ENCODE peak calls at places on chromosome 20, in eight cellular contexts. K is heart left ventricle; Q is CD8-positive, alpha-beta T cell; I is pancreas; O is heart right ventricle; T is lung; G is upper lobe of left lung; M is right cardiac atrium. E is an unnamed sample. For H3K4me1, the result is how much of the 10 kb centered on the place peaks cover.

GRCh38 chr20:8964944-8965562 is 103.8 kb upstream of the PLCB4 start:
- ATAC-seq in K (peak), Q (no peak), I (no peak), O (peak), T (no peak), G (no peak), M (no peak), E (no peak)

GRCh38 chr20:59135093-59135492 is 28.5 kb upstream of the ZNF831 start:
- ATAC-seq in K (no peak), Q (no peak), I (no peak), O (no peak), T (no peak), G (no peak), M (no peak), E (no peak)

GRCh38 chr20:6040958-6041807 is 12.7 kb downstream of the LRRN4 start:
- ATAC-seq in K (no peak), Q (no peak), I (peak), O (peak), T (no peak), G (peak), M (peak), E (no peak)

GRCh38 chr20:63433756-63434531 is 38.5 kb downstream of the KCNQ2 start:
- ATAC-seq in K (peak), Q (peak), I (no peak), O (no peak), T (no peak), G (no peak), M (no peak), E (peak)

GRCh38 chr20:18904624-18905023 is 91.0 kb downstream of the SCP2D1 start:
- ATAC-seq in K (no peak), Q (no peak), I (peak), O (no peak), T (no peak), G (peak), M (no peak), E (no peak)

GRCh38 chr20:711526-711925 is 35.9 kb upstream of the SCRT2 start:
- ATAC-seq in K (no peak), Q (no peak), I (no peak), O (no peak), T (no peak), G (no peak), M (no peak), E (no peak)

GRCh38 chr20:62953167-62953838 is 794 bp downstream of the SLC17A9 start:
- ATAC-seq in K (no peak), Q (no peak), I (peak), O (no peak), T (no peak), G (peak), M (peak), E (no peak)

GRCh38 chr20:4112490-4113420 is 97.4 kb upstream of the RNF24 start:
- ATAC-seq in K (peak), Q (no peak), I (peak), O (no peak), T (no peak), G (peak), M (peak), E (no peak)

GRCh38 chr20:17936791-17937687 is 31.6 kb downstream of the SNX5 start:
- ATAC-seq in K (peak), Q (no peak), I (peak), O (peak), T (no peak), G (peak), M (peak), E (peak)

GRCh38 chr20:8339313-8339712 is 207.2 kb downstream of the PLCB1 start:
- ATAC-seq in K (no peak), Q (no peak), I (peak), O (no peak), T (no peak), G (no peak), M (no peak), E (no peak)

DNA sequence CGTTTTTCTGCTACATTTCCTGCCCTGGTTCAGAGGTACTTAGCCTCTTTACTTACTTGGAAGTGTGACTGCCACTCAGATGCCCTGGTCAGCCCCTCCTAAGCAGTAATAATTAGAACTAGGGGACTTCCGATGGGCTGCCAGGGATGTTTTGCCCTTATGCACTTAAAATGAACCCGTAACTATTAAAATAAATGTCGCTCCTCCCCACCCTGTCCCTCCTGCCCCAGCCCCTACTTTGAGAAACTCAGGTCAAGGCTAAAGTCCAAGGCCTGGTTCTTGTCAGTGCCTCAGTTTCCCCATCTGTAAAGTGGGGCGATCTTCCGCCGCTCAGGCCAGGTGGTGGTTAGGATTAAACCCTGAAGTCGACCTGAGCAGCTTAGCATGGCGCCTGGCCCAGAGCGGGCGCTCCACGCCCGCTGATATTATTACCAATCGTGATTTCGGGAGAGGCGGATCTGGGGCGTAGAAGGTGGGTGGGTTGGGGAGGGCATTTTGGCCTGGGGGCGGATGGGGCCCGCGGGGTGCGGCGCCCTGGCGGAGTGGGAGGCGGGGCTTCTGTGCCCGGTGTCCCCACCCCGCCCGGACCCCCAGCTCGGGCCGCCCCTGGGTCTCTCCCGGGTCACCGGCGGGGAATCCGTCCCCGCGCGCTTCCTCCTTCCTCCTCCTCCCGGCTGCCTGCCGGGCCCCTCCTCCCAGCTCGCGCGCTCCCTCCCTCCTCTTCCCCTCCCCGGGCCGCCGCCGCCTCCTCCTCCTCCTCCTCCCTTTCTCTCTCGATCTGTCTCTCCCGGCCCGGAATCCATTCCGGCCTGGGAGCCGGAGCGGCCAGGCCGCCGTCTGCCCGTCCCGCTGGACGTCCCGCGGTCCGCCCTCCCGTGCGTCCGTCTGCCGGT is at the start of gene SRC:
- ATAC-seq in K (peak), Q (peak), I (peak), O (peak), T (peak), G (peak), M (peak), E (peak)
- H3K4me1 ChIP-seq in K (under half), Q (under half), I (under half), O (under half), T (under half), G (half or more), M (under half), E (under half)

DNA sequence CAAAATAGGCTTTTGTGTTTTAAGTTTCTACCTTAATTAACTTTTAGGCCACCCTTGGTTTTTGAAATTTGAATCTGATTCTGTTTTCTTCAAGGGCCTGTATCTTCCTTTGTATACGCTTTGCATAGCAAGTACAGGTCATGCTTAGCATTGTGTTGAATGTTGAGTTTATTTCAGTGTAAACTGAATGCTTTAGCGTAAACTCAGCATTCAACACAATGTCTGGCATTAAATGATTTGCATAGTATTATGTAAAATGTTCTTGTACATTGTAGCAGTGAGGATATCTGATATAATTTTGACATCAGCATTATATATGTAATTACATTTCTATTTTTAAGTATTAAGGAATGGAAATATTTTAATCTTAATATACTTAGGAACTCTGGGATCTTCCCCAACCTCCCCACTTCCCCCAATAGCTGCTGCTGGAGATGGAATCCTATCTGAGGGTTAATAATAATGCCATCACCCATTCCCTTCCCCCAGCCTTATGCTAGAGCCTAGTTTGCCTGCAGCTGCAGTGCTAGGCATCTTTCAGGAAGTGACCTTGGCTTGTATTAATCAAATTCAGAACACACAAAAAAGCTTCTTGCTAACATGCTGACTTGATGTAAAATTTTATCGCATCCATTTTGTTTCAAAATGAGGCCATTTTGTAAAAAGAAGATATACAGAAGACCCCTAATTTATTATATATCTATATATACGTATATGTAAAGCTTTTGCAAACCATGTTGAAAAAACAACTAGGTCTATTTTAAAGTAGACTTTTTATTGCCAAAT is 73.1 kb downstream of the NCOA3 start:
- ATAC-seq in K (no peak), Q (no peak), I (peak), O (no peak), T (no peak), G (no peak), M (no peak), E (no peak)
- H3K4me1 ChIP-seq in K (half or more), Q (under half), I (under half), O (half or more), T (under half), G (half or more), M (under half), E (under half)

DNA sequence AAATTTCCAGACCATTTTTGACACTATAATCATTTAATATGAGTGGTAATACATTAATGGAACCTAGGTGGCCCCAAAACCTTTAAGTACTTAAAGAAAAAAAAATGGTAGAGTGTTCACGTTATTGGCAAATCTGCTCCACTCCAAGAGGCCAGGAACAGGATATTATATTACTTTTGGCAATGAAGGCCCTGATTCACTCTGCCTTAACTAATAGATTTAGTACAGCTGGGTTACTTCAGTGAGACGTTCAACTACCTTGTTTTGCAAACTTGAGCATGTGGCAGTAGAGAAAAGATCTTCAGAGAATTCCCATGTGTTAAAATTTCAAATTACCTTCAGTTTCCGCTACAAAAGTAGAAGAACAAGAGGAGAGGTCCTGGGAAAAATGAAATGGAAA is 12.8 kb downstream of the ADNP start:
- ATAC-seq in K (no peak), Q (no peak), I (no peak), O (no peak), T (no peak), G (no peak), M (no peak), E (no peak)
- H3K4me1 ChIP-seq in K (under half), Q (half or more), I (under half), O (under half), T (under half), G (half or more), M (under half), E (half or more)

GRCh38 chr20:47287609-47288144 is 68.8 kb downstream of the ZMYND8 start:
- ATAC-seq in K (no peak), Q (no peak), I (no peak), O (no peak), T (no peak), G (no peak), M (no peak), E (no peak)
- H3K4me1 ChIP-seq in K (under half), Q (under half), I (under half), O (under half), T (under half), G (under half), M (under half), E (under half)